ENCODE peak calls at places on chromosome 3, in five cellular contexts. E is HCEC 1CT, A is NCI-H2081, J is neuronal stem cell, O is activated T-cell treated with anti-CD3 and anti-CD28 coated beads for 1 hour. N is an unnamed sample.

GRCh38 chr3:6260551-6261191 is 600.2 kb upstream of the GRM7 start:
- DNase-seq in E (no peak), A (no peak), J (no peak), O (no peak), N (no peak)

GRCh38 chr3:119145500-119146167 is at the start of gene TEX55:
- DNase-seq in E (peak), A (peak), J (no peak), O (no peak), N (peak)

GRCh38 chr3:12423918-12424634 is 60.2 kb upstream of the TSEN2 start:
- DNase-seq in E (peak), A (no peak), J (no peak), O (no peak), N (no peak)

GRCh38 chr3:195099976-195100755 is 170.8 kb downstream of the XXYLT1 start:
- DNase-seq in E (no peak), A (no peak), J (no peak), O (no peak), N (no peak)

GRCh38 chr3:9747267-9747666 is 2.5 kb upstream of the OGG1 start:
- DNase-seq in E (peak), A (no peak), J (no peak), O (no peak), N (no peak)

GRCh38 chr3:45611619-45612018 is 17.1 kb downstream of the LIMD1 start:
- DNase-seq in E (no peak), A (no peak), J (peak), O (no peak), N (no peak)

GRCh38 chr3:80308637-80309036 is 540.8 kb upstream of the ROBO1 start:
- DNase-seq in E (no peak), A (no peak), J (no peak), O (no peak), N (no peak)

GRCh38 chr3:105828703-105829102 is 40.1 kb downstream of the CBLB start:
- DNase-seq in E (no peak), A (no peak), J (no peak), O (no peak), N (no peak)

GRCh38 chr3:160577551-160578195 is 12.3 kb upstream of the KPNA4 start:
- DNase-seq in E (peak), A (peak), J (no peak), O (no peak), N (peak)

GRCh38 chr3:20930034-20930433 is 744.0 kb upstream of the SGO1 start:
- DNase-seq in E (no peak), A (peak), J (no peak), O (no peak), N (peak)

GRCh38 chr3:131194816-131195215 is 168.1 kb downstream of the NEK11 start:
- DNase-seq in E (no peak), A (no peak), J (no peak), O (no peak), N (no peak)

GRCh38 chr3:197800379-197800778 is 9.3 kb downstream of the LRCH3 start:
- DNase-seq in E (no peak), A (no peak), J (no peak), O (no peak), N (no peak)

GRCh38 chr3:160885791-160886286 is 129.8 kb downstream of the PPM1L start:
- DNase-seq in E (peak), A (peak), J (no peak), O (no peak), N (peak)

N was measured in COR-L47.